ENCODE peak calls at places on chromosomes 12 and 14, in nine cellular contexts. I, V, Y, W, R, U, N, E and H are unnamed samples.

GRCh38 chr14:101604935-101605767 is 43.9 kb downstream of the DIO3 start:
- DNase-seq in W (no peak), U (no peak), V (no peak), I (no peak), Y (no peak), R (no peak), E (no peak), N (no peak), H (no peak)

GRCh38 chr12:132466241-132467188 is 23.4 kb upstream of the FBRSL1 start:
- DNase-seq in U (no peak), V (no peak), W (no peak), I (no peak), N (no peak), E (no peak), R (peak; percentile 22), Y (no peak), H (peak; percentile 48)

GRCh38 chr12:124203176-124203575 is 91.7 kb upstream of the RFLNA start:
- DNase-seq in E (no peak), R (no peak), U (no peak), I (no peak), V (no peak), W (no peak), Y (no peak), N (no peak), H (no peak)

GRCh38 chr12:57730336-57731067 is 8.0 kb downstream of the AGAP2 start:
- DNase-seq in V (no peak), W (no peak), I (no peak), U (no peak), E (no peak), R (no peak), N (no peak), Y (no peak), H (no peak)

GRCh38 chr14:102086346-102086971 is 385 bp downstream of the HSP90AA1 start:
- DNase-seq in E (peak; percentile 61), Y (peak; percentile 28), I (no peak), N (peak; percentile 56), U (peak; percentile 24), V (peak; percentile 62), R (peak; percentile 63), W (peak; percentile 19), H (peak; percentile 73)

GRCh38 chr14:45716506-45716905 is 463.5 kb upstream of the MIS18BP1 start:
- DNase-seq in V (peak; percentile 72), U (no peak), R (no peak), N (no peak), W (no peak), I (no peak), E (no peak), Y (no peak), H (no peak)

GRCh38 chr12:63889236-63889635 is 44.7 kb downstream of the SRGAP1 start:
- DNase-seq in U (no peak), N (no peak), W (no peak), E (no peak), V (no peak), R (peak; percentile 70), I (no peak), Y (no peak), H (no peak)

GRCh38 chr14:33737446-33737845 is 213.4 kb downstream of the EGLN3 start:
- DNase-seq in U (no peak), Y (no peak), W (no peak), R (peak; percentile 38), E (no peak), N (no peak), V (no peak), I (no peak), H (no peak)

GRCh38 chr14:104147346-104148125 is 9.1 kb downstream of the KIF26A start:
- DNase-seq in W (no peak), I (no peak), E (peak; percentile 21), Y (no peak), N (peak; percentile 13), R (no peak), V (no peak), U (no peak), H (peak; percentile 42)

GRCh38 chr12:127174881-127175280 is 1092.1 kb upstream of the TMEM132C start:
- DNase-seq in U (no peak), Y (no peak), I (no peak), W (no peak), E (no peak), R (no peak), N (no peak), V (no peak), H (no peak)

GRCh38 chr12:106135781-106136180 is 3.0 kb downstream of the NUAK1 start:
- DNase-seq in V (no peak), W (no peak), R (peak; percentile 66), Y (no peak), E (no peak), U (no peak), N (peak; percentile 16), I (no peak), H (no peak)

GRCh38 chr12:122876724-122877123 is 19.2 kb downstream of the VPS37B start:
- DNase-seq in I (no peak), Y (no peak), V (no peak), W (no peak), E (no peak), U (no peak), R (no peak), N (no peak), H (no peak)